ENCODE peak calls at places on chromosome 9, in six cellular contexts. One of them, this sample, is unnamed.

GRCh38 chr9:35070823-35071813 is 1.3 kb downstream of the VCP start:
- DNase-seq in H54: peak; percentile 15
- DNase-seq in ELF-1: no peak
- DNase-seq in activated T-helper 1 cell treated with Interleukin-2 at 50 U/mL for 16 hours: no peak
- DNase-seq in NCI-H2171: no peak
- DNase-seq in sciatic nerve: no peak
- DNase-seq in this sample: no peak

GRCh38 chr9:137454506-137455360 is 4.4 kb downstream of the NSMF start:
- DNase-seq in H54: no peak
- DNase-seq in ELF-1: peak; percentile 86
- DNase-seq in activated T-helper 1 cell treated with Interleukin-2 at 50 U/mL for 16 hours: no peak
- DNase-seq in NCI-H2171: no peak
- DNase-seq in sciatic nerve: peak; percentile 78
- DNase-seq in this sample: peak; percentile 3

GRCh38 chr9:978117-978830 is 1.8 kb downstream of the DMRT3 start:
- DNase-seq in H54: no peak
- DNase-seq in ELF-1: no peak
- DNase-seq in activated T-helper 1 cell treated with Interleukin-2 at 50 U/mL for 16 hours: no peak
- DNase-seq in NCI-H2171: no peak
- DNase-seq in sciatic nerve: no peak
- DNase-seq in this sample: no peak

GRCh38 chr9:107239474-107239873 is 43.6 kb upstream of the RAD23B start:
- DNase-seq in H54: no peak
- DNase-seq in ELF-1: no peak
- DNase-seq in activated T-helper 1 cell treated with Interleukin-2 at 50 U/mL for 16 hours: no peak
- DNase-seq in NCI-H2171: no peak
- DNase-seq in sciatic nerve: no peak
- DNase-seq in this sample: no peak

GRCh38 chr9:89309608-89310485 is 1.1 kb upstream of the CKS2 start:
- DNase-seq in H54: no peak
- DNase-seq in ELF-1: peak; percentile 76
- DNase-seq in activated T-helper 1 cell treated with Interleukin-2 at 50 U/mL for 16 hours: no peak
- DNase-seq in NCI-H2171: no peak
- DNase-seq in sciatic nerve: no peak
- DNase-seq in this sample: no peak

GRCh38 chr9:128098017-128098935 is 29.3 kb downstream of the PTGES2 start:
- DNase-seq in H54: peak; percentile 97
- DNase-seq in ELF-1: peak; percentile 99
- DNase-seq in activated T-helper 1 cell treated with Interleukin-2 at 50 U/mL for 16 hours: peak; percentile 17
- DNase-seq in NCI-H2171: peak; percentile 99
- DNase-seq in sciatic nerve: peak; percentile 91
- DNase-seq in this sample: peak; percentile 21

GRCh38 chr9:37390759-37391158 is 31.7 kb upstream of the GRHPR start:
- DNase-seq in H54: no peak
- DNase-seq in ELF-1: peak; percentile 58
- DNase-seq in activated T-helper 1 cell treated with Interleukin-2 at 50 U/mL for 16 hours: no peak
- DNase-seq in NCI-H2171: no peak
- DNase-seq in sciatic nerve: no peak
- DNase-seq in this sample: peak; percentile 9

GRCh38 chr9:126128494-126129142 is 198.0 kb upstream of the MVB12B start:
- DNase-seq in H54: no peak
- DNase-seq in ELF-1: no peak
- DNase-seq in activated T-helper 1 cell treated with Interleukin-2 at 50 U/mL for 16 hours: no peak
- DNase-seq in NCI-H2171: no peak
- DNase-seq in sciatic nerve: peak; percentile 41
- DNase-seq in this sample: no peak

GRCh38 chr9:131530546-131530929 is 525 bp downstream of the UCK1 start:
- DNase-seq in H54: no peak
- DNase-seq in ELF-1: peak; percentile 57
- DNase-seq in activated T-helper 1 cell treated with Interleukin-2 at 50 U/mL for 16 hours: no peak
- DNase-seq in NCI-H2171: peak; percentile 18
- DNase-seq in sciatic nerve: peak; percentile 65
- DNase-seq in this sample: no peak

GRCh38 chr9:123925161-123925560 is 4.8 kb downstream of the DENND1A start:
- DNase-seq in H54: no peak
- DNase-seq in ELF-1: no peak
- DNase-seq in activated T-helper 1 cell treated with Interleukin-2 at 50 U/mL for 16 hours: no peak
- DNase-seq in NCI-H2171: no peak
- DNase-seq in sciatic nerve: no peak
- DNase-seq in this sample: no peak

GRCh38 chr9:70566066-70566465 is 151.6 kb upstream of the KLF9 start:
- DNase-seq in H54: no peak
- DNase-seq in ELF-1: no peak
- DNase-seq in activated T-helper 1 cell treated with Interleukin-2 at 50 U/mL for 16 hours: no peak
- DNase-seq in NCI-H2171: no peak
- DNase-seq in sciatic nerve: no peak
- DNase-seq in this sample: no peak

GRCh38 chr9:127980056-127980705 is 608 bp downstream of the EEIG1 start:
- DNase-seq in H54: no peak
- DNase-seq in ELF-1: peak; percentile 69
- DNase-seq in activated T-helper 1 cell treated with Interleukin-2 at 50 U/mL for 16 hours: peak; percentile 51
- DNase-seq in NCI-H2171: no peak
- DNase-seq in sciatic nerve: peak; percentile 75
- DNase-seq in this sample: peak; percentile 50

GRCh38 chr9:133499130-133499891 is 20.4 kb upstream of the SLC2A6 start:
- DNase-seq in H54: no peak
- DNase-seq in ELF-1: no peak
- DNase-seq in activated T-helper 1 cell treated with Interleukin-2 at 50 U/mL for 16 hours: no peak
- DNase-seq in NCI-H2171: no peak
- DNase-seq in sciatic nerve: no peak
- DNase-seq in this sample: no peak

GRCh38 chr9:96420468-96421219 is 2.5 kb upstream of the ZNF367 start:
- DNase-seq in H54: peak; percentile 88
- DNase-seq in ELF-1: peak; percentile 87
- DNase-seq in activated T-helper 1 cell treated with Interleukin-2 at 50 U/mL for 16 hours: no peak
- DNase-seq in NCI-H2171: no peak
- DNase-seq in sciatic nerve: no peak
- DNase-seq in this sample: no peak

GRCh38 chr9:136225748-136226679 is 19.6 kb downstream of the QSOX2 start:
- DNase-seq in H54: peak; percentile 75
- DNase-seq in ELF-1: peak; percentile 81
- DNase-seq in activated T-helper 1 cell treated with Interleukin-2 at 50 U/mL for 16 hours: peak; percentile 46
- DNase-seq in NCI-H2171: peak; percentile 70
- DNase-seq in sciatic nerve: no peak
- DNase-seq in this sample: peak; percentile 62

GRCh38 chr9:107049825-107050184 is 186.8 kb downstream of the ZNF462 start:
- DNase-seq in H54: no peak
- DNase-seq in ELF-1: peak; percentile 24
- DNase-seq in activated T-helper 1 cell treated with Interleukin-2 at 50 U/mL for 16 hours: no peak
- DNase-seq in NCI-H2171: no peak
- DNase-seq in sciatic nerve: no peak
- DNase-seq in this sample: no peak

GRCh38 chr9:124137944-124138335 is 119.8 kb upstream of the NEK6 start:
- DNase-seq in H54: no peak
- DNase-seq in ELF-1: peak; percentile 25
- DNase-seq in activated T-helper 1 cell treated with Interleukin-2 at 50 U/mL for 16 hours: no peak
- DNase-seq in NCI-H2171: no peak
- DNase-seq in sciatic nerve: no peak
- DNase-seq in this sample: no peak

This sample was measured in T-helper 9 cell.